ENCODE peak calls at places on chromosomes 6 and 20, in five cellular contexts. K, O, W, J and A are unnamed samples.

GRCh38 chr6:101722991-101723579 is 329.6 kb downstream of the GRIK2 start:
- DNase-seq in K (peak), O (no peak), W (no peak), J (no peak), A (no peak)

GRCh38 chr20:8161262-8162071 is 29.4 kb downstream of the PLCB1 start:
- DNase-seq in K (no peak), O (no peak), W (no peak), J (no peak), A (no peak)

GRCh38 chr20:17786221-17786718 is 86.5 kb downstream of the BANF2 start:
- DNase-seq in K (no peak), O (peak), W (peak), J (no peak), A (no peak)

GRCh38 chr20:12762725-12763124 is 246.0 kb upstream of the SPTLC3 start:
- DNase-seq in K (peak), O (no peak), W (no peak), J (no peak), A (no peak)

GRCh38 chr6:124743420-124743819 is 218.8 kb upstream of the RNF217 start:
- DNase-seq in K (no peak), O (no peak), W (no peak), J (no peak), A (no peak)

GRCh38 chr6:75084872-75085381 is 120.9 kb downstream of the COL12A1 start:
- DNase-seq in K (no peak), O (peak), W (no peak), J (no peak), A (peak)

GRCh38 chr6:139942333-139942732 is 567.9 kb upstream of the CITED2 start:
- DNase-seq in K (no peak), O (no peak), W (no peak), J (no peak), A (no peak)

GRCh38 chr6:90890681-90891337 is 303.9 kb upstream of the MAP3K7 start:
- DNase-seq in K (no peak), O (no peak), W (no peak), J (no peak), A (no peak)

GRCh38 chr6:35213161-35213823 is 464 bp upstream of the SCUBE3 start:
- DNase-seq in K (no peak), O (no peak), W (no peak), J (no peak), A (no peak)

GRCh38 chr6:19723533-19723932 is 113.6 kb upstream of the ID4 start:
- DNase-seq in K (peak), O (no peak), W (no peak), J (no peak), A (no peak)

GRCh38 chr6:160221423-160221822 is 37.2 kb downstream of the SLC22A2 start:
- DNase-seq in K (peak), O (no peak), W (no peak), J (no peak), A (no peak)

GRCh38 chr20:13922241-13922640 is 68.2 kb downstream of the SEL1L2 start:
- DNase-seq in K (no peak), O (no peak), W (no peak), J (no peak), A (no peak)

GRCh38 chr6:113856571-113857564 is at the start of gene MARCKS:
- DNase-seq in K (peak), O (peak), W (peak), J (peak), A (peak)

GRCh38 chr6:40340957-40341356 is 246.2 kb downstream of the LRFN2 start:
- DNase-seq in K (no peak), O (no peak), W (no peak), J (no peak), A (no peak)

GRCh38 chr6:12013368-12013617 is 1.2 kb downstream of the HIVEP1 start:
- DNase-seq in K (no peak), O (no peak), W (no peak), J (no peak), A (no peak)

GRCh38 chr20:23021541-23021940 is 13.6 kb upstream of the SSTR4 start:
- DNase-seq in K (no peak), O (no peak), W (no peak), J (no peak), A (no peak)

GRCh38 chr6:6596929-6597328 is 8.4 kb downstream of the LY86 start:
- DNase-seq in K (no peak), O (no peak), W (no peak), J (no peak), A (no peak)

GRCh38 chr6:5135783-5136376 is 50.7 kb downstream of the PPP1R3G start:
- DNase-seq in K (peak), O (no peak), W (no peak), J (no peak), A (no peak)

GRCh38 chr6:73739097-73739496 is 43.1 kb downstream of the CD109 start:
- DNase-seq in K (peak), O (no peak), W (no peak), J (no peak), A (no peak)

GRCh38 chr6:151958332-151958731 is 150.8 kb downstream of the ESR1 start:
- DNase-seq in K (peak), O (no peak), W (no peak), J (no peak), A (no peak)

GRCh38 chr20:36569847-36570429 is 3.5 kb upstream of the TGIF2 start:
- DNase-seq in K (peak), O (no peak), W (no peak), J (no peak), A (no peak)

GRCh38 chr6:69233195-69233524 is 563.6 kb downstream of the LMBRD1 start:
- DNase-seq in K (no peak), O (no peak), W (no peak), J (no peak), A (no peak)

GRCh38 chr20:43316271-43316670 is 126.6 kb upstream of the PTPRT start:
- DNase-seq in K (no peak), O (no peak), W (no peak), J (no peak), A (no peak)

GRCh38 chr20:61608275-61609085 is 356.4 kb downstream of the CDH4 start:
- DNase-seq in K (peak), O (no peak), W (no peak), J (no peak), A (no peak)

GRCh38 chr6:157036245-157036681 is 259.1 kb downstream of the ARID1B start:
- DNase-seq in K (peak), O (no peak), W (no peak), J (no peak), A (peak)

GRCh38 chr6:135173242-135173988 is 7.7 kb upstream of the MYB start:
- DNase-seq in K (no peak), O (no peak), W (no peak), J (no peak), A (no peak)

GRCh38 chr20:53079883-53080282 is 107.7 kb downstream of the TSHZ2 start:
- DNase-seq in K (no peak), O (no peak), W (no peak), J (no peak), A (no peak)

DNA sequence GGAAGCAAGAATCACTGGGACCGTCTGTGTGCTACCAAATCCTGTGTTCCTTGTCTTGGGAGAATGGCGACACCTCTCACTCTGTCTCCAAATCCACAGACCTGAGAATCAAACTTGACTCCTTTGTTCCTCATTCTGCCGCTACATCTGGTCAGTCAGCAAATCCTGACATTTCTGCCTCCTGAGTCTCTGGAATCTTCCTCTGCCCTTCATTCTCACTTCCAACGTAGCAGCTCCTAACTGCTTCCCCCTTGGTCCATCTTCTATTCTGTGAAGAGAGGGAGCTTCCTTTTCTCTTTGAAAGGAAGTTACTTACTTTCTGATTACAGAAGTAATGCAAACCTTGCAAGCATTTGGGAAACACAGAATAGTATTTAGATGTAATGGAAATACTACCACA is 37.7 kb downstream of the SYTL3 start:
- DNase-seq in K (no peak), O (no peak), W (no peak), J (no peak), A (no peak)
- H3K27ac ChIP-seq in K (no peak), O (no peak), W (no peak), J (peak), A (peak)

GRCh38 chr6:127539292-127539691 is 20.2 kb upstream of the MTCL3 start:
- DNase-seq in K (no peak), O (no peak), W (no peak), J (no peak), A (no peak)
- TF ChIP-seq CTCF in K (peak), O (peak), W (peak), J (no peak), A (peak)

GRCh38 chr20:32235331-32236047 is 27.8 kb downstream of the POFUT1 start:
- DNase-seq in K (no peak), O (no peak), W (no peak), J (no peak), A (no peak)
- H3K27ac ChIP-seq in K (no peak), O (no peak), W (no peak), J (peak), A (peak)

GRCh38 chr6:31474871-31475286 is 23.1 kb upstream of the MICB start:
- DNase-seq in K (no peak), O (no peak), W (no peak), J (no peak), A (no peak)
- TF ChIP-seq CTCF in K (no peak), O (no peak), W (peak), J (no peak), A (no peak)

GRCh38 chr6:150813993-150814359 is 51.5 kb upstream of the MTHFD1L start:
- DNase-seq in K (peak), O (no peak), W (no peak), J (no peak), A (no peak)
- H3K27ac ChIP-seq in K (peak), O (no peak), W (no peak), J (peak), A (no peak)

GRCh38 chr20:63819224-63819917 is 11.7 kb downstream of the ZBTB46 start:
- DNase-seq in K (no peak), O (peak), W (no peak), J (no peak), A (no peak)
- TF ChIP-seq CTCF in K (no peak), O (peak), W (peak), J (no peak), A (peak)

GRCh38 chr6:110341671-110342304 is 16.4 kb downstream of the METTL24 start:
- DNase-seq in K (no peak), O (no peak), W (no peak), J (no peak), A (no peak)
- H3K27ac ChIP-seq in K (no peak), O (no peak), W (no peak), J (no peak), A (no peak)